ENCODE peak calls at places on chromosome 12, in six cellular contexts. U, J, D, E, H and W are unnamed samples.

GRCh38 chr12:7959278-7960063 is 23.5 kb upstream of the SLC2A3 start:
- DNase-seq in H (peak), U (peak), J (no peak), D (peak), E (no peak), W (no peak)

GRCh38 chr12:14402697-14403096 is 37.2 kb downstream of the ATF7IP start:
- DNase-seq in E (peak), D (no peak), H (no peak), U (no peak), J (no peak), W (no peak)

GRCh38 chr12:113910751-113911272 is 55.3 kb downstream of the RBM19 start:
- DNase-seq in U (no peak), H (no peak), J (no peak), E (no peak), D (no peak), W (no peak)

GRCh38 chr12:39319180-39319579 is 123.7 kb downstream of the KIF21A start:
- DNase-seq in E (peak), J (no peak), D (no peak), U (no peak), H (no peak), W (no peak)

GRCh38 chr12:114272071-114272470 is 133.9 kb downstream of the TBX5 start:
- DNase-seq in J (no peak), U (no peak), D (no peak), E (no peak), H (no peak), W (no peak)

GRCh38 chr12:85823436-85824179 is 12.6 kb downstream of the RASSF9 start:
- DNase-seq in E (no peak), H (no peak), U (no peak), J (no peak), D (peak), W (no peak)

GRCh38 chr12:58584885-58585284 is 335.4 kb downstream of the LRIG3 start:
- DNase-seq in H (no peak), D (peak), E (peak), J (no peak), U (no peak), W (no peak)

GRCh38 chr12:101963703-101964102 is 86.3 kb downstream of the DRAM1 start:
- DNase-seq in J (no peak), H (no peak), D (no peak), E (no peak), U (no peak), W (no peak)

GRCh38 chr12:122732170-122732569 is 1.5 kb upstream of the HCAR1 start:
- DNase-seq in D (no peak), E (no peak), H (no peak), J (no peak), U (peak), W (no peak)

GRCh38 chr12:2273288-2273687 is 220.5 kb downstream of the CACNA1C start:
- DNase-seq in J (peak), E (no peak), H (no peak), D (peak), U (no peak), W (no peak)

GRCh38 chr12:126353604-126354003 is 1288.4 kb downstream of the AACS start:
- DNase-seq in E (no peak), U (no peak), H (no peak), J (no peak), D (peak), W (peak)

GRCh38 chr12:85874064-85874463 is at the start of gene NTS:
- DNase-seq in D (no peak), U (no peak), H (no peak), E (peak), J (no peak), W (no peak)

GRCh38 chr12:646303-647038 is 16.8 kb downstream of the NINJ2 start:
- DNase-seq in D (peak), J (no peak), E (no peak), H (no peak), U (no peak), W (no peak)

GRCh38 chr12:107761502-107761904 is 566 bp upstream of the PRDM4 start:
- DNase-seq in E (peak), U (no peak), D (no peak), H (no peak), J (no peak), W (no peak)

GRCh38 chr12:38711055-38711454 is 194.3 kb downstream of the CPNE8 start:
- DNase-seq in H (no peak), U (no peak), D (peak), J (no peak), E (no peak), W (no peak)

GRCh38 chr12:52243774-52244614 is 11.0 kb downstream of the KRT7 start:
- DNase-seq in H (peak), J (no peak), D (peak), E (peak), U (peak), W (peak)

GRCh38 chr12:57842342-57843294 is 3.9 kb downstream of the CTDSP2 start:
- DNase-seq in U (peak), H (no peak), J (no peak), D (no peak), E (peak), W (no peak)

GRCh38 chr12:40263616-40264409 is 39.0 kb downstream of the LRRK2 start:
- DNase-seq in U (no peak), J (no peak), E (no peak), H (no peak), D (no peak), W (no peak)

GRCh38 chr12:3020850-3021435 is 56.2 kb upstream of the TSPAN9 start:
- DNase-seq in J (no peak), U (no peak), E (no peak), H (no peak), D (no peak), W (no peak)

GRCh38 chr12:45189766-45190403 is 26.0 kb upstream of the ANO6 start:
- DNase-seq in U (no peak), H (no peak), J (no peak), D (no peak), E (no peak), W (no peak)

GRCh38 chr12:96143392-96143791 is 50.8 kb upstream of the ELK3 start:
- DNase-seq in D (no peak), U (no peak), E (peak), J (no peak), H (no peak), W (no peak)

GRCh38 chr12:79988368-79988767 is 53.5 kb upstream of the PPP1R12A start:
- DNase-seq in E (peak), U (no peak), D (peak), H (no peak), J (no peak), W (no peak)

GRCh38 chr12:1519642-1520041 is 74.7 kb downstream of the FBXL14 start:
- DNase-seq in H (peak), J (no peak), U (no peak), D (no peak), E (peak), W (no peak)

GRCh38 chr12:40684986-40685385 is 7.3 kb upstream of the CNTN1 start:
- DNase-seq in E (no peak), D (no peak), U (no peak), J (no peak), H (no peak), W (no peak)

GRCh38 chr12:1706284-1707016 is 15.6 kb downstream of the ADIPOR2 start:
- DNase-seq in J (no peak), D (peak), E (no peak), U (peak), H (no peak), W (no peak)

GRCh38 chr12:76176935-76177334 is 92.5 kb upstream of the NAP1L1 start:
- DNase-seq in U (no peak), H (no peak), E (no peak), D (peak), J (no peak), W (no peak)

GRCh38 chr12:27828196-27828595 is 48.2 kb upstream of the MANSC4 start:
- DNase-seq in D (peak), E (no peak), U (no peak), J (no peak), H (no peak), W (no peak)

GRCh38 chr12:98352218-98352811 is 163.1 kb upstream of the TMPO start:
- DNase-seq in U (no peak), D (peak), J (no peak), E (peak), H (no peak), W (peak)

GRCh38 chr12:120692524-120693033 is 5.6 kb downstream of the MLEC start:
- DNase-seq in J (no peak), D (peak), E (no peak), U (no peak), H (no peak), W (no peak)

GRCh38 chr12:52860102-52860838 is 11.5 kb upstream of the KRT78 start:
- DNase-seq in U (no peak), D (peak), E (peak), H (no peak), J (no peak), W (no peak)

GRCh38 chr12:108572166-108572790 is 9.9 kb downstream of the ISCU start:
- DNase-seq in E (no peak), H (peak), U (no peak), D (no peak), J (no peak), W (no peak)

GRCh38 chr12:60152756-60153155 is 556.9 kb downstream of the SLC16A7 start:
- DNase-seq in E (no peak), H (no peak), J (no peak), D (no peak), U (no peak), W (no peak)

GRCh38 chr12:25121916-25122315 is 73.0 kb downstream of the DNAI7 start:
- DNase-seq in E (no peak), D (peak), H (no peak), U (no peak), J (no peak), W (no peak)

GRCh38 chr12:80551897-80552296 is 107.9 kb downstream of the PTPRQ start:
- DNase-seq in E (peak), J (no peak), D (peak), U (no peak), H (no peak), W (peak)

GRCh38 chr12:112808176-112808575 is 16.6 kb downstream of the RPH3A start:
- DNase-seq in H (no peak), J (no peak), U (no peak), E (peak), D (no peak), W (no peak)

GRCh38 chr12:12872934-12873275 is 18.5 kb upstream of the GPRC5A start:
- DNase-seq in U (no peak), E (no peak), H (no peak), J (no peak), D (peak), W (no peak)

GRCh38 chr12:128250091-128250490 is 16.9 kb upstream of the TMEM132C start:
- DNase-seq in H (peak), E (no peak), D (no peak), J (no peak), U (no peak), W (no peak)

GRCh38 chr12:118326971-118327370 is 45.7 kb downstream of the TAOK3 start:
- DNase-seq in J (no peak), H (no peak), D (peak), U (no peak), E (no peak), W (no peak)